ENCODE peak calls at places on chromosome 13, in four cellular contexts. O is thyroid gland, X is PC-9, G is SK-N-SH. W is an unnamed sample.

GRCh38 chr13:76522083-76522755 is 364.0 kb downstream of the KCTD12 start:
- DNase-seq in O (no peak), X (no peak), G (peak; percentile 67), W (no peak)

GRCh38 chr13:28449826-28450773 is 44.8 kb downstream of the FLT1 start:
- DNase-seq in O (no peak), X (no peak), G (no peak), W (no peak)

GRCh38 chr13:107806726-107807125 is 408.6 kb downstream of the LIG4 start:
- DNase-seq in O (no peak), X (no peak), G (no peak), W (no peak)

GRCh38 chr13:41127746-41128145 is 4.9 kb downstream of the KBTBD6 start:
- DNase-seq in O (no peak), X (no peak), G (no peak), W (no peak)

GRCh38 chr13:108223850-108224503 is 5.8 kb downstream of the ABHD13 start:
- DNase-seq in O (no peak), X (no peak), G (no peak), W (no peak)

GRCh38 chr13:36395280-36395679 is 37.0 kb upstream of the CCNA1 start:
- DNase-seq in O (no peak), X (no peak), G (peak; percentile 11), W (no peak)

GRCh38 chr13:79056706-79057105 is 349.3 kb downstream of the RBM26 start:
- DNase-seq in O (no peak), X (no peak), G (no peak), W (no peak)

GRCh38 chr13:23797276-23797903 is 91.8 kb downstream of the MIPEP start:
- DNase-seq in O (no peak), X (no peak), G (no peak), W (no peak)

GRCh38 chr13:73933795-73934194 is 200.4 kb downstream of the KLF12 start:
- DNase-seq in O (no peak), X (no peak), G (no peak), W (no peak)

GRCh38 chr13:28684257-28684656 is 25.3 kb downstream of the POMP start:
- DNase-seq in O (peak; percentile 9), X (no peak), G (no peak), W (no peak)

GRCh38 chr13:51959773-51960172 is 51.5 kb downstream of the ATP7B start:
- DNase-seq in O (no peak), X (no peak), G (no peak), W (no peak)

DNA sequence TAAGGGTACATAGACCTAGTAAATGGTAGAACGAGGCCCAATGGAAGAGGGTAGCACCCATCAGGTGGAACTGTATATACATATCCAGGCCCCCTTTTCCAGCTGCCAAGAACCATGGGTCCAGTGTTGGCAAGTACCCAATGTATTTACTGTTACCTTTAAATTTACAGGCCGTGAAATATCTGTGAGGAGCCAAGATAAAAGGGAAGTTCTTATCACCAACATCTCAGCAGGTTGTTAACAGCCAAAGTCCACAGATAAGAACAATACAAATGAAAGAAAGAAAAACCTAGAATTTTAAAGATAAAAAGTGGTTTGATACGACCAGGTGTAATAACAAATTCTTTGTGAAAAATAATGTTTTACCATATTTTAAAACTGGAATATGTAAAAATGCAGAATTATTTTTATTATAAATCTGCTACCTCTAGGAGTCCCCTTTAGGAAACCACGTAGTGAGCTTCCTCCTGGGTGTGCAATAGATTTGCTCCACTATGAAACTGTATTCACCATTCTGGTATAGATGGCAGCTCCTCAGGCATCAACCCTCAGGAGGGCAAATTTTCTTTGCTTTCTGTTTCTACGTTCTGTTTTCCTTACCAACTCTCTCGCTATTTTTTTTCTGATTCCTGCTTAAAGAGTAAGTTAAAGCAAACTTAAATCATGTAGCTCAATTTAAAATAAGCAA is 292.2 kb upstream of the SLC10A2 start:
- DNase-seq in O (no peak), X (no peak), G (no peak), W (no peak)
- H3K9me3 ChIP-seq in O (no peaks in the 10 kb centered on the region), X (peaks cover 4% of the 10 kb centered on the region), G (no peaks in the 10 kb centered on the region), W (no peaks in the 10 kb centered on the region)

DNA sequence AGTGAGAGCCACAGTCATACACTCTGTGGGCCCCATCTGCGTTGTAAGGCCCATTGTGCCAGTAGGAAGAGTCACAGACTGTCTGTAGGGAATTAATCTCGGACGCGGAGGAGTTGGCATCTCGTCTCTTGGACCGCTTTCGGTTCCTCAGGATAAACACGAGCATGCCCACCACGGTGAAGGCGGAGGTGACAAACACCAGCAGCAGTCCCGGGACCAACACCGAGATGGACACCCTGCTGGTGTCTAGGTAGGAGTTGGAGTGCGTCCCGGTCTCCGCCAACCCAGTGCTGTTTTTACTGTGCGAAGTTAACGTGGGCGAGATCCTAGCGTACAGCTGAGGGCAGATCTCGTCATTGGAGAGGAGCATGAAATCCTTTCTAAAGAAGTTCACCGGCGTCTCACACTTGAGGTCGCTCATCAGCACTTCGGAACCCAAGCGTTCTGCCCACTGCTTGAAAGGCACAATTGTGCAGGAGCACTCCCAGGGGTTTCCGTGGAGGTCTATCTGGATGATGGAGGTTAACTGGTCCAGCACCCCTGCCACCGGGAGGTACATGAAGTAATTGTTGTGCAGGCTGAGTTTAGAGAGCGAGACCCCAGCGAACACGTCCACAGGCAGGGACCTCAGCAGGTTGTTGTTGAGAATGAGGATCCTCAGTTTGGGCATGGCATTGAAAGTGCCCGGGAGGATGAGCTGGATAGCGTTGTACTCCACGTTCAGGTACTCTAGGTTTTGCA is 2.7 kb downstream of the SLITRK1 start:
- DNase-seq in O (no peak), X (no peak), G (no peak), W (no peak)
- H3K4me3 ChIP-seq in O (no peak overlapping the region), X (no peak overlapping the region), G (peak overlapping the region; percentile 22), W (peak overlapping the region; percentile 15)

GRCh38 chr13:110412132-110412912 is 105.2 kb downstream of the COL4A2 start:
- DNase-seq in O (peak; percentile 87), X (peak; percentile 88), G (peak; percentile 84), W (peak; percentile 84)
- H3K36me3 ChIP-seq in O (no peaks in the 10 kb centered on the region), X (no peaks in the 10 kb centered on the region), G (peaks cover 9% of the 10 kb centered on the region), W (no peaks in the 10 kb centered on the region)

GRCh38 chr13:47955836-47956235 is 45.2 kb downstream of the SUCLA2 start:
- DNase-seq in O (no peak), X (no peak), G (no peak), W (no peak)
- H3K9me3 ChIP-seq in O (no peaks in the 10 kb centered on the region), X (peaks cover 10% of the 10 kb centered on the region), G (peaks cover 36% of the 10 kb centered on the region), W (peaks cover 21% of the 10 kb centered on the region)

GRCh38 chr13:50713849-50714248 is 129.6 kb downstream of the DLEU7 start:
- DNase-seq in O (no peak), X (no peak), G (no peak), W (no peak)

GRCh38 chr13:50712882-50713281 is 130.6 kb downstream of the DLEU7 start:
- DNase-seq in O (no peak), X (no peak), G (no peak), W (no peak)

GRCh38 chr13:50712469-50712868 is 131.0 kb downstream of the DLEU7 start:
- DNase-seq in O (no peak), X (no peak), G (no peak), W (no peak)

GRCh38 chr13:50714886-50715285 is 128.6 kb downstream of the DLEU7 start:
- DNase-seq in O (no peak), X (no peak), G (no peak), W (no peak)

DNA sequence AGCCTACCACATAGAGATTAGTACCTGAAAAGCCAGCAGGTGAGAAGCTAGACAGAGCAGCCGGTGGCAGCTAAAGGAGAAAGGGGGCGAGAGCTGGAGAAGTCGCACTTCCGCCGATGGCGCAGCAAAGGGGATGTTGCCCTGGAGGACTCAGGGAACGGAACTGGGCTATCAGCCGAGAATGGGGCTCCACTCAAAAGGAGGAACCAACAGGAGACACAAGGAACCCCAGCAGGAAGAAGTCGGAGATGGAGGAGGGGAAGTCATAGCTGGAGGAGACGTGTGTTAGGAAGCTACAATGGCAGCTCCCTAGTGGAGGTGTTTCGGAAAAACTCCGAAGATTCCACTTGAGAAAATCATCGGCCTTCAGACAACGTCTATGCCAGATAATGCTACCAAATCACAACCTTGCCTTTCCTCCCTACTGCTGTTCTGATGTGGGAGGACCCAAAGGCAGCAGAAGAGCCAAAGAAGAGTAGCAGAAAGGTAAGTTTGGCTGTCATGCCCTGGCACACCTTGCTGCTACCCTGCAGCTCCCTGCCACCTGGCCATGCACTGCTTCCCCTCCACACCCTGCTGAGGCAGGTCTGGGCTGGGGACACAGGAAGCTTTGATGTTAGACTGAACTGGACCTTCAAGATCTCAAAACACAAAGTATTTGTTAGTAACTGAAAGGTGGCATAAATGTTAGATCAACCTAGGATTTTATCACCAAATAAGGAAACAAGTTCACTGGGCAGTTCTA is 127.9 kb downstream of the DLEU7 start:
- DNase-seq in O (no peak), X (no peak), G (no peak), W (no peak)
- H3K4me3 ChIP-seq in O (no peak overlapping the region), X (no peak overlapping the region), G (no peak overlapping the region), W (no peak overlapping the region)

DNA sequence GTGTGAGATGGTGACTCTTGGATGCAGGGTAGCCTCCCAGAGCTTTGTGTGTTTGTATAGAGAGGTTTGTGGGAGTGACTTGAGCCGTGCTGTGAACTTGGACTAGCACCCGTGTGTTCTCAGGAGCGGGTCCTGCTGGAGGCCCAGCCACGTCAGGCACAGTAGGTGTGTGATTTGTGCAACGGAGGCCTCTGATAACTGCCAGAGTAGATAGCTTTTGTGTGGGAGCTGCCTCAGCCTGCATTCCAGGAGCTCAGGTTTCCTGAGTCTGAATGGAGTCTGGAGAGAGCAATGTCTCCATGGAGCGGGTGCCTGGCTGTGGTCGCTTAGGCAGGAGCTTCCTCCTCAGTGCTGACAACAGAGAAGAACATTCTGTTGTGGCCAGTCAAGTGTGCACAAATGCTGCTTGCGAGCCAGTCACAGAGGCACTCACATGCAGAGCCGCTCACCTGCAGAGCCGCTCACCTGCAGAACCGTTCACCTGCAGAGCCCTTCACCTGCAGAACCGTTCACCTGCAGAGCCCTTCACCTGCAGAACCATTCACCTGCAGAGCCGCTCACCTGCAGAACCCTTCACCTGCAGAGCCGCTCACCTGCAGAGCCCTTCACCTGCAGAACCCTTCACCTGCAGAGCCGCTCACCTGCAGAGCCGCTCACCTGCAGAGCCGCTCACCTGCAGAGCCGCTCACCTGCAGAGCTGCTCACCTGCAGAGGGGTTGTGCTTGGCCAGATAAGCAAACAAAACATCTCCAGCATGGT is 32.6 kb downstream of the TFDP1 start:
- DNase-seq in O (peak; percentile 86), X (peak; percentile 22), G (no peak), W (no peak)
- H3K36me3 ChIP-seq in O (no peaks in the 10 kb centered on the region), X (peaks cover 6% of the 10 kb centered on the region), G (no peaks in the 10 kb centered on the region), W (peaks cover 43% of the 10 kb centered on the region)

GRCh38 chr13:18959229-18959628 is 222.4 kb downstream of the TUBA3C start:
- DNase-seq in O (no peak), X (no peak), G (no peak), W (no peak)
- H3K9me3 ChIP-seq in O (no peaks in the 10 kb centered on the region), X (no peaks in the 10 kb centered on the region), G (no peaks in the 10 kb centered on the region), W (no peaks in the 10 kb centered on the region)

GRCh38 chr13:33322965-33323668 is 37.6 kb upstream of the STARD13 start:
- DNase-seq in O (no peak), X (no peak), G (no peak), W (no peak)
- H3K4me3 ChIP-seq in O (no peak overlapping the region), X (no peak overlapping the region), G (no peak overlapping the region), W (no peak overlapping the region)

GRCh38 chr13:99320693-99321481 is 13.7 kb upstream of the GPR183 start:
- DNase-seq in O (no peak), X (no peak), G (no peak), W (peak; percentile 41)
- H3K36me3 ChIP-seq in O (no peaks in the 10 kb centered on the region), X (peaks cover 11% of the 10 kb centered on the region), G (peaks cover 4% of the 10 kb centered on the region), W (no peaks in the 10 kb centered on the region)

GRCh38 chr13:58376349-58376748 is 744.8 kb downstream of the PCDH17 start:
- DNase-seq in O (no peak), X (no peak), G (no peak), W (no peak)
- H3K9me3 ChIP-seq in O (no peaks in the 10 kb centered on the region), X (no peaks in the 10 kb centered on the region), G (no peaks in the 10 kb centered on the region), W (no peaks in the 10 kb centered on the region)

W was measured in MG63.